ENCODE peak calls at places on chromosomes 6 and 20, in five cellular contexts. One of them, this sample, is unnamed.

GRCh38 chr6:40387127-40387870 is 199.9 kb downstream of the LRFN2 start:
- DNase-seq in choroid plexus epithelial cell: no peak
- DNase-seq in fibroblast of mammary gland: no peak
- DNase-seq in AG04450: no peak
- DNase-seq in H1: no peak
- DNase-seq in this sample: no peak

GRCh38 chr6:37174515-37175331 is 4.8 kb downstream of the PIM1 start:
- DNase-seq in choroid plexus epithelial cell: no peak
- DNase-seq in fibroblast of mammary gland: no peak
- DNase-seq in AG04450: no peak
- DNase-seq in H1: no peak
- DNase-seq in this sample: peak

GRCh38 chr6:77136086-77136485 is 327.2 kb downstream of the HTR1B start:
- DNase-seq in choroid plexus epithelial cell: no peak
- DNase-seq in fibroblast of mammary gland: peak
- DNase-seq in AG04450: no peak
- DNase-seq in H1: no peak
- DNase-seq in this sample: no peak

GRCh38 chr6:136446579-136447182 is 103.5 kb downstream of the MAP7 start:
- DNase-seq in choroid plexus epithelial cell: peak
- DNase-seq in fibroblast of mammary gland: peak
- DNase-seq in AG04450: peak
- DNase-seq in H1: no peak
- DNase-seq in this sample: peak

GRCh38 chr20:41462372-41463161 is 95.9 kb upstream of the EMILIN3 start:
- DNase-seq in choroid plexus epithelial cell: no peak
- DNase-seq in fibroblast of mammary gland: no peak
- DNase-seq in AG04450: no peak
- DNase-seq in H1: no peak
- DNase-seq in this sample: no peak

GRCh38 chr6:10487668-10488327 is 33.4 kb upstream of the GCNT2 start:
- DNase-seq in choroid plexus epithelial cell: no peak
- DNase-seq in fibroblast of mammary gland: no peak
- DNase-seq in AG04450: no peak
- DNase-seq in H1: peak
- DNase-seq in this sample: no peak

GRCh38 chr6:170208171-170208601 is 82.7 kb downstream of the DLL1 start:
- DNase-seq in choroid plexus epithelial cell: no peak
- DNase-seq in fibroblast of mammary gland: no peak
- DNase-seq in AG04450: no peak
- DNase-seq in H1: peak
- DNase-seq in this sample: no peak

GRCh38 chr20:25389381-25389857 is 1.2 kb downstream of the ABHD12 start:
- DNase-seq in choroid plexus epithelial cell: peak
- DNase-seq in fibroblast of mammary gland: peak
- DNase-seq in AG04450: no peak
- DNase-seq in H1: no peak
- DNase-seq in this sample: peak

GRCh38 chr6:13384966-13385365 is 56.6 kb upstream of the TBC1D7 start:
- DNase-seq in choroid plexus epithelial cell: no peak
- DNase-seq in fibroblast of mammary gland: no peak
- DNase-seq in AG04450: no peak
- DNase-seq in H1: no peak
- DNase-seq in this sample: no peak

GRCh38 chr6:143299253-143300166 is 151.0 kb downstream of the ADAT2 start:
- DNase-seq in choroid plexus epithelial cell: no peak
- DNase-seq in fibroblast of mammary gland: no peak
- DNase-seq in AG04450: no peak
- DNase-seq in H1: no peak
- DNase-seq in this sample: no peak
- TF ChIP-seq CTCF in choroid plexus epithelial cell: no peak
- TF ChIP-seq CTCF in fibroblast of mammary gland: no peak
- TF ChIP-seq CTCF in AG04450: no peak
- TF ChIP-seq CTCF in H1: peak
- TF ChIP-seq CTCF in this sample: no peak

DNA sequence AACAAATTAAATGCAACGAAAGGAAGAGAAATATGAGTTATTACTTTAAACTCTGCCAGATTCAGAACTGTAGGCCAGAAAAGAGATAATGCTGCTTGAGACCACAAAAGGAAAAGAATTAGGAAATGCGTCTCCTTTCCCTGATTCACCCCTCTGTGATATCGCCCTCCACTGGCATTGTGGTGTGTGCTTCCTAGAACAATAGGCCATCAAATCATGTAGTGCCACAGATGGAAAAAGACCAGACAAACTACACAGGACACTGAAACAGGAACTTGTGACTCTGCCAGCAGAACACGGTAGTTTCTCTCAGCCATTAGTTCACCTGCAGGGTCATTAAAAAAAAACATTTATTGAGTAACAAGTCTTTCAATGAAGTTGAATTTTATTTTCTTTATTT is 14.8 kb upstream of the LAMA4 start:
- DNase-seq in choroid plexus epithelial cell: peak
- DNase-seq in fibroblast of mammary gland: peak
- DNase-seq in AG04450: no peak
- DNase-seq in H1: no peak
- DNase-seq in this sample: peak
- H3K4me3 ChIP-seq in choroid plexus epithelial cell: no peak
- H3K4me3 ChIP-seq in fibroblast of mammary gland: no peak
- H3K4me3 ChIP-seq in AG04450: no peak
- H3K4me3 ChIP-seq in H1: no peak
- H3K4me3 ChIP-seq in this sample: no peak

GRCh38 chr6:31878761-31879542 is at the start of gene SLC44A4:
- DNase-seq in choroid plexus epithelial cell: no peak
- DNase-seq in fibroblast of mammary gland: no peak
- DNase-seq in AG04450: no peak
- DNase-seq in H1: peak
- DNase-seq in this sample: no peak

GRCh38 chr6:31882344-31882743 is 3.5 kb upstream of the SLC44A4 start:
- DNase-seq in choroid plexus epithelial cell: peak
- DNase-seq in fibroblast of mammary gland: peak
- DNase-seq in AG04450: peak
- DNase-seq in H1: no peak
- DNase-seq in this sample: peak

GRCh38 chr6:31880616-31881015 is 1.8 kb upstream of the SLC44A4 start:
- DNase-seq in choroid plexus epithelial cell: no peak
- DNase-seq in fibroblast of mammary gland: no peak
- DNase-seq in AG04450: no peak
- DNase-seq in H1: no peak
- DNase-seq in this sample: no peak

GRCh38 chr6:31879901-31880300 is 1.1 kb upstream of the SLC44A4 start:
- DNase-seq in choroid plexus epithelial cell: no peak
- DNase-seq in fibroblast of mammary gland: no peak
- DNase-seq in AG04450: no peak
- DNase-seq in H1: no peak
- DNase-seq in this sample: no peak

GRCh38 chr6:31881136-31881859 is 2.5 kb upstream of the SLC44A4 start:
- DNase-seq in choroid plexus epithelial cell: no peak
- DNase-seq in fibroblast of mammary gland: no peak
- DNase-seq in AG04450: no peak
- DNase-seq in H1: no peak
- DNase-seq in this sample: no peak
- TF ChIP-seq CTCF in choroid plexus epithelial cell: no peak
- TF ChIP-seq CTCF in fibroblast of mammary gland: no peak
- TF ChIP-seq CTCF in AG04450: no peak
- TF ChIP-seq CTCF in H1: no peak
- TF ChIP-seq CTCF in this sample: no peak

GRCh38 chr6:68086199-68086598 is 548.9 kb upstream of the ADGRB3 start:
- DNase-seq in choroid plexus epithelial cell: no peak
- DNase-seq in fibroblast of mammary gland: no peak
- DNase-seq in AG04450: no peak
- DNase-seq in H1: no peak
- DNase-seq in this sample: no peak
- H3K4me3 ChIP-seq in choroid plexus epithelial cell: no peak
- H3K4me3 ChIP-seq in fibroblast of mammary gland: no peak
- H3K4me3 ChIP-seq in AG04450: no peak
- H3K4me3 ChIP-seq in H1: no peak
- H3K4me3 ChIP-seq in this sample: no peak

DNA sequence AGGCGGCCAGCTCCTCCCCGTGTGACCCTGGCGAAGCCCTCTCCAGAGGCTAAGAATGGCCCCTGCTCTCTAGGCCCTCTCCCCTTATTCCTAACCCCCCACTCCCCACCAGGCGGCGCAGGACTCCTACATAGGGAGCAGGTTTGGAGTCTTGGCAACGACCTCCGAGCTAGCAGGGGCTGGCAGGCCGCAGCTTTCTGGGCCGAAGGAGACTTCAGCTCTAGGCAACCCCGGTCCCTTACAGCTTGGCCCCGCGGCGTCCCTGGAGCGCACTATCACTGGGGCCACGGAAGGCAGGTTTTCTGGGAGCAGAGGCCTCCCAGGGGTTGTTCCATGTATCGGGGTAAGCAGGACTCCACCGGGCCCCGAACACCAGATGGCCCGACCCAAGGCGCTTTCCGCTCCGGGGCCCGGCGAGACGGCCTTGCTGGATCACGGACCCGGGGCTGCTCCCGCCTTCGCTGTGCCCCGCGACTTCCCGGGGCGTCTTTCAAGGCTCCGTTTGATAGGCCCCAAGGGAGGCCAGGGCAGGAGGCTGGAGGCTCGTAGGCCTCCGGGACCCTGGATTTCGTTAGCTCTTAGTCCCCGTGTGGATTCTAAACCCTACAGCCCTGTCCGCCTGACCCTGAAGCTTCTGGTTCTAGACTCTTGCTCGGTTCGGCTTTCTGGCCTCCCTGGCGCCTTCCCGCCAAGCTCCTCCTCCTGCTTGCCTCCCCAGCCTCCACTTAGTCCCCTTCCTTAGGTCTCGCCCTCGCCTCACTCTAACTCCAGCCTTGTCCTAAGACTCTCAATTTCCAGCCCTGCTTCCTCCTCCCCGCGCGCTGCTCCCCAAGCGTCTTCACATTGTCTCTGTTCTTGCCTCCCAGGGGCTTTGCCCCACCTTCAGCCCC is 1.9 kb downstream of the SLC32A1 start:
- DNase-seq in choroid plexus epithelial cell: no peak
- DNase-seq in fibroblast of mammary gland: peak
- DNase-seq in AG04450: no peak
- DNase-seq in H1: peak
- DNase-seq in this sample: peak
- TF ChIP-seq CTCF in choroid plexus epithelial cell: peak
- TF ChIP-seq CTCF in fibroblast of mammary gland: peak
- TF ChIP-seq CTCF in AG04450: peak
- TF ChIP-seq CTCF in H1: peak
- TF ChIP-seq CTCF in this sample: peak

GRCh38 chr6:17962436-17963031 is 24.9 kb downstream of the KIF13A start:
- DNase-seq in choroid plexus epithelial cell: peak
- DNase-seq in fibroblast of mammary gland: peak
- DNase-seq in AG04450: peak
- DNase-seq in H1: no peak
- DNase-seq in this sample: peak
- H3K4me3 ChIP-seq in choroid plexus epithelial cell: no peak
- H3K4me3 ChIP-seq in fibroblast of mammary gland: peak
- H3K4me3 ChIP-seq in AG04450: peak
- H3K4me3 ChIP-seq in H1: no peak
- H3K4me3 ChIP-seq in this sample: no peak

GRCh38 chr20:62821726-62822210 is 4.9 kb downstream of the COL9A3 start:
- DNase-seq in choroid plexus epithelial cell: no peak
- DNase-seq in fibroblast of mammary gland: no peak
- DNase-seq in AG04450: no peak
- DNase-seq in H1: no peak
- DNase-seq in this sample: no peak

GRCh38 chr20:62823688-62824475 is 7.0 kb downstream of the COL9A3 start:
- DNase-seq in choroid plexus epithelial cell: no peak
- DNase-seq in fibroblast of mammary gland: no peak
- DNase-seq in AG04450: no peak
- DNase-seq in H1: peak
- DNase-seq in this sample: no peak

GRCh38 chr20:62822239-62822787 is 5.5 kb downstream of the COL9A3 start:
- DNase-seq in choroid plexus epithelial cell: no peak
- DNase-seq in fibroblast of mammary gland: no peak
- DNase-seq in AG04450: no peak
- DNase-seq in H1: peak
- DNase-seq in this sample: no peak

GRCh38 chr20:62824476-62825287 is 7.8 kb downstream of the COL9A3 start:
- DNase-seq in choroid plexus epithelial cell: peak
- DNase-seq in fibroblast of mammary gland: no peak
- DNase-seq in AG04450: no peak
- DNase-seq in H1: peak
- DNase-seq in this sample: peak

DNA sequence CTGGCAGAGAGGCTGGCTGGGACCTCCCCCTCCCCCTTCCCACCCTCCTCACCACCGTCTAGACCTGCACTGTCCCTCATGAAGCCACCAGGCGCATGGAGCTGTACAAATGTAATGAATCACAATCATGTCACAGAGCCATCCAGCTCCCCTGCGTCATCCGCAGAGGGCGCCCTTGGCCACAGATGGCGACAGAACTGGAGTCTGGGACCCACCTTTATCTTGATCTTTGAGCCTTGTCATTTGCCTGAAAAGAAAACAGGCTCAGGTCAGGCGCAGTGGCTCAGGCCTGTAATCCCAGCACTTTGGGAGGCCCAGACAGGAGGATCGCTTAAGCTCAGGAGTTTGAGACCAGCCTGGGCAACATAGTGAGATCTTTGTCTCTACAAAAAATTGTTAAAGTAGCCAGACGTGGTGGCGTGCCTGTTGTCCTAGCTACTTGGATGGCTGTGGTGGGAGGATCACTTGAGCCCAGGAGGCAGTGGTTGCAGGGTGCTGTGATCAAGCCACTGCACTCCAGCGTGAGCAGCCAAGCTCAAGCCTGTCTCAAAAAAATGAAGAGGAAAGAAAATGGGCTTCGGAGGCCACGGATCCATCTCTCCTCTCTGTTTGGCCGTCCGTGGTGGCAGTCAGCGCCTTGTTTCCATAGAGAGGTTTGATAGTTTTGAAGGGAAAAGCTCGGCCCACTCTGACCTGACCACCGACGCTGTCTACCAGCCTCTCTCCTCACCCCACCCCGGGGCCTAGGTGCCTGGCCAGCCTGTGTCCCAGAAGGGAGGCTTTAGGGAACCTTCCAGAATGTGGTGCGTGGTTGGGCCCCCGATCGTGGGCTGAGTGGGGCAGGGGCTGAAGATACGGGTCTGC is 6.2 kb downstream of the COL9A3 start:
- DNase-seq in choroid plexus epithelial cell: no peak
- DNase-seq in fibroblast of mammary gland: peak
- DNase-seq in AG04450: no peak
- DNase-seq in H1: peak
- DNase-seq in this sample: no peak
- TF ChIP-seq CTCF in choroid plexus epithelial cell: peak
- TF ChIP-seq CTCF in fibroblast of mammary gland: peak
- TF ChIP-seq CTCF in AG04450: peak
- TF ChIP-seq CTCF in H1: peak
- TF ChIP-seq CTCF in this sample: peak